ENCODE peak calls at places on chromosomes 11 and 22, in five cellular contexts. One of them, this sample, is unnamed.

GRCh38 chr11:662689-663274 is 25.7 kb downstream of the DRD4 start:
- DNase-seq in brain microvascular endothelial cell: peak
- DNase-seq in MM.1S: peak
- DNase-seq in astrocyte: peak
- DNase-seq in HFF-Myc: peak
- DNase-seq in this sample: no peak

GRCh38 chr22:28171713-28172112 is 252.7 kb upstream of the PITPNB start:
- DNase-seq in brain microvascular endothelial cell: no peak
- DNase-seq in MM.1S: no peak
- DNase-seq in astrocyte: no peak
- DNase-seq in HFF-Myc: no peak
- DNase-seq in this sample: no peak

GRCh38 chr11:113876798-113877672 is 1.7 kb upstream of the USP28 start:
- DNase-seq in brain microvascular endothelial cell: no peak
- DNase-seq in MM.1S: no peak
- DNase-seq in astrocyte: no peak
- DNase-seq in HFF-Myc: no peak
- DNase-seq in this sample: no peak

GRCh38 chr11:70883973-70884688 is 368.2 kb downstream of the SHANK2 start:
- DNase-seq in brain microvascular endothelial cell: no peak
- DNase-seq in MM.1S: no peak
- DNase-seq in astrocyte: no peak
- DNase-seq in HFF-Myc: no peak
- DNase-seq in this sample: no peak

GRCh38 chr11:65295571-65296338 is 18.9 kb upstream of the CDC42EP2 start:
- DNase-seq in brain microvascular endothelial cell: no peak
- DNase-seq in MM.1S: no peak
- DNase-seq in astrocyte: no peak
- DNase-seq in HFF-Myc: no peak
- DNase-seq in this sample: no peak

GRCh38 chr11:123052884-123053721 is 8.8 kb downstream of the HSPA8 start:
- DNase-seq in brain microvascular endothelial cell: no peak
- DNase-seq in MM.1S: no peak
- DNase-seq in astrocyte: no peak
- DNase-seq in HFF-Myc: no peak
- DNase-seq in this sample: no peak

GRCh38 chr11:63813563-63814382 is 517 bp downstream of the SPINDOC start:
- DNase-seq in brain microvascular endothelial cell: peak
- DNase-seq in MM.1S: peak
- DNase-seq in astrocyte: peak
- DNase-seq in HFF-Myc: no peak
- DNase-seq in this sample: peak

GRCh38 chr11:113664069-113664980 is 41.8 kb downstream of the TMPRSS5 start:
- DNase-seq in brain microvascular endothelial cell: peak
- DNase-seq in MM.1S: no peak
- DNase-seq in astrocyte: peak
- DNase-seq in HFF-Myc: peak
- DNase-seq in this sample: no peak

GRCh38 chr22:39289445-39290247 is 29.8 kb downstream of the RPL3 start:
- DNase-seq in brain microvascular endothelial cell: no peak
- DNase-seq in MM.1S: no peak
- DNase-seq in astrocyte: no peak
- DNase-seq in HFF-Myc: no peak
- DNase-seq in this sample: no peak

GRCh38 chr11:58608331-58608730 is 14.1 kb upstream of the CNTF start:
- DNase-seq in brain microvascular endothelial cell: no peak
- DNase-seq in MM.1S: no peak
- DNase-seq in astrocyte: no peak
- DNase-seq in HFF-Myc: no peak
- DNase-seq in this sample: no peak

GRCh38 chr11:123235117-123235686 is 40.2 kb upstream of the CLMP start:
- DNase-seq in brain microvascular endothelial cell: no peak
- DNase-seq in MM.1S: no peak
- DNase-seq in astrocyte: no peak
- DNase-seq in HFF-Myc: no peak
- DNase-seq in this sample: peak

GRCh38 chr11:78941226-78941851 is 366.7 kb upstream of the NARS2 start:
- DNase-seq in brain microvascular endothelial cell: no peak
- DNase-seq in MM.1S: peak
- DNase-seq in astrocyte: no peak
- DNase-seq in HFF-Myc: no peak
- DNase-seq in this sample: no peak

GRCh38 chr11:118068206-118068944 is 8.5 kb upstream of the TMPRSS4 start:
- DNase-seq in brain microvascular endothelial cell: no peak
- DNase-seq in MM.1S: no peak
- DNase-seq in astrocyte: no peak
- DNase-seq in HFF-Myc: no peak
- DNase-seq in this sample: no peak

GRCh38 chr11:113875414-113876073 is at the start of gene USP28:
- DNase-seq in brain microvascular endothelial cell: peak
- DNase-seq in MM.1S: peak
- DNase-seq in astrocyte: peak
- DNase-seq in HFF-Myc: peak
- DNase-seq in this sample: peak

GRCh38 chr22:25745341-25746011 is 3.5 kb downstream of the MYO18B start:
- DNase-seq in brain microvascular endothelial cell: peak
- DNase-seq in MM.1S: no peak
- DNase-seq in astrocyte: peak
- DNase-seq in HFF-Myc: no peak
- DNase-seq in this sample: no peak

GRCh38 chr11:21582791-21583190 is 610.1 kb upstream of the ANO5 start:
- DNase-seq in brain microvascular endothelial cell: no peak
- DNase-seq in MM.1S: peak
- DNase-seq in astrocyte: no peak
- DNase-seq in HFF-Myc: no peak
- DNase-seq in this sample: no peak

GRCh38 chr22:29815580-29815979 is 22.5 kb downstream of the ASCC2 start:
- DNase-seq in brain microvascular endothelial cell: no peak
- DNase-seq in MM.1S: no peak
- DNase-seq in astrocyte: no peak
- DNase-seq in HFF-Myc: no peak
- DNase-seq in this sample: no peak

GRCh38 chr22:37496651-37497599 is 10.7 kb upstream of the MFNG start:
- DNase-seq in brain microvascular endothelial cell: peak
- DNase-seq in MM.1S: no peak
- DNase-seq in astrocyte: peak
- DNase-seq in HFF-Myc: peak
- DNase-seq in this sample: no peak

GRCh38 chr11:46265764-46266163 is 11.7 kb upstream of the CREB3L1 start:
- DNase-seq in brain microvascular endothelial cell: no peak
- DNase-seq in MM.1S: no peak
- DNase-seq in astrocyte: no peak
- DNase-seq in HFF-Myc: no peak
- DNase-seq in this sample: no peak

GRCh38 chr11:28760676-28761390 is 652.6 kb downstream of the METTL15 start:
- DNase-seq in brain microvascular endothelial cell: peak
- DNase-seq in MM.1S: no peak
- DNase-seq in astrocyte: peak
- DNase-seq in HFF-Myc: no peak
- DNase-seq in this sample: no peak

GRCh38 chr11:1653541-1654387 is 24.2 kb downstream of the KRTAP5-5 start:
- DNase-seq in brain microvascular endothelial cell: no peak
- DNase-seq in MM.1S: no peak
- DNase-seq in astrocyte: no peak
- DNase-seq in HFF-Myc: no peak
- DNase-seq in this sample: no peak

GRCh38 chr11:67020949-67021348 is 2.0 kb upstream of the SYT12 start:
- DNase-seq in brain microvascular endothelial cell: no peak
- DNase-seq in MM.1S: no peak
- DNase-seq in astrocyte: no peak
- DNase-seq in HFF-Myc: no peak
- DNase-seq in this sample: no peak
- H3K4me3 ChIP-seq in brain microvascular endothelial cell: no peak
- H3K4me3 ChIP-seq in MM.1S: no peak
- H3K4me3 ChIP-seq in astrocyte: no peak
- H3K4me3 ChIP-seq in HFF-Myc: no peak
- H3K4me3 ChIP-seq in this sample: no peak

DNA sequence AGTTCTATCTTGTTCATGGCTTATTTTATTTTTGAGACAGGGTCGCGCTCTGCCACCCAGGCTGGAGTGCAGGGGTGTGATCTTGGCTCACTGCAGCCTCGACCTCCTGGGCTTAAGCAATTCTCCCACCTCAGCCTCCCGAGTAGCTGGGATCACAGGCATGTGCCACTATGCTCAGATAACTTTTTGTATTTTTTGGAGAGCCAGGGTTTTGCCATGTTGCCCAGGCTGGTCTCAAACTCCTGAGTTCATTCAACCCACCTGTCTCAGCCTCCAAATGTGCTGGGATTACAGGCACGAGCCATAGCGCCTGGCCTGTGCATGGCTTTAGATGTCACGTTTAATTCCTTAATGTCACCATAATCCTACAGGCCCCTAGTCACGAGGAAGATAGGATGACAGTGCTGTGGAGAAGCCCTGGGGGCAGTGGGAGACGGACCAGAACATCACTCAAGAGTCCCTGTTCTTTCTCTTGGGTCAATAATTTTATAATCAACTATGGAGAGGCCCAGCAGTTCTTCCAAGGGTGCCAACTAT is 99.5 kb downstream of the RDX start:
- DNase-seq in brain microvascular endothelial cell: no peak
- DNase-seq in MM.1S: no peak
- DNase-seq in astrocyte: no peak
- DNase-seq in HFF-Myc: no peak
- DNase-seq in this sample: no peak
- TF ChIP-seq CTCF in brain microvascular endothelial cell: no peak
- TF ChIP-seq CTCF in MM.1S: no peak
- TF ChIP-seq CTCF in astrocyte: no peak
- TF ChIP-seq CTCF in HFF-Myc: no peak
- TF ChIP-seq CTCF in this sample: no peak

DNA sequence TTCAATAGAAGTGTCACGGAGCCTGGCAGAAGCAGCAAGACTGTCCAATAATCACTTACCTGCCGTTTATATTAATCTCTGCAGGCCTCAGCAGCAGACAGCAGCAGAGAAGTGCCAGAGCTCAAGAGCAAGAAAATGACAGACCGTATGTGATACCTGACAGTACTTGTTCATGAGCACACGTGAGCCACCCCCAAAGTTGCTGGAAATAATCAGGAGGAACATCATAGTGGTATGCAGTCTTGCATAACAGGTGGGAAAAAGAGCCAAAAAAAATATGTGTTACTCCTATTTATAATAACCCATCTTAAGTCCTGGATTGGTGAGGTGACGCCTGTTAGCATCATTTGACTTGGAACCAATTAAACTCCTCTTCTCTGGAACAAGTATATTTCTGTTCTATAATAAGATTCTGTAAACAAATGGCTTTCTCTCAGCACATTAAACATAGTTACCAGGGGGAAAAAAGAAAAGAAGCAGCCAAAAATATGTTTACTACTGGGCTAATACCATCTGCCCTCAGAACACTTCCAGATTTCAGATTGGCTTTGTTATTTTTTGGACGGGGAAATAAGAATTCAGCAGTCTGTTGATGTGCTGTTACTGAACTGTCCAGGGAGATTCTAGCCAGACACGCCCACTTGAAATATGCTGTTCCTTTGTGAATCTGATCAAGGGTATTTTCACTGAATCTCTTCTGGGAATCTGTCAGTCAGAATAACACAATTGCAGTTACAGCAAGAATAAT is 7.9 kb upstream of the SLN start:
- DNase-seq in brain microvascular endothelial cell: no peak
- DNase-seq in MM.1S: no peak
- DNase-seq in astrocyte: no peak
- DNase-seq in HFF-Myc: no peak
- DNase-seq in this sample: no peak
- H3K4me3 ChIP-seq in brain microvascular endothelial cell: no peak
- H3K4me3 ChIP-seq in MM.1S: no peak
- H3K4me3 ChIP-seq in astrocyte: no peak
- H3K4me3 ChIP-seq in HFF-Myc: no peak
- H3K4me3 ChIP-seq in this sample: no peak

DNA sequence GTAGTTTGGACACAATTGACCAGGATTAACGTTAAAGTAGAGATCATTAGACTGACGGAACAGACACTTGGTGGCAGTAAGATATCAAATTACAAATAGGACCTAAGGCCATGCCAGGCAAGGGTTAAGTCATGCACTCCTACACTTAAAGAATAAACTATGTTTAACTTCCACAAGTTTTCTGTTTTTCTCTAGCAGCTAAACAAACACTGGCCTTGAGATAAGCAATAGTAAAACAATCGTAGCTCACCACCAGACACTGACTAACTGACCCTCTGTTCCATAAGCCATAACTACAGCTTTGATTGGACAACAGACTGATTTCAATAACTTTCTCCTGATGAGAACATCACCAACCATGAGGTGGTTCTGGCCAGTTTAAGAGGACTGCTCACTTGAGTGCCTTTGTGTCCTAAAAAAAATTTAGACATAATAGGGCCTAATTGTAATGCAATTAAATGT is 2.0 kb upstream of the CEP126 start:
- DNase-seq in brain microvascular endothelial cell: peak
- DNase-seq in MM.1S: no peak
- DNase-seq in astrocyte: peak
- DNase-seq in HFF-Myc: no peak
- DNase-seq in this sample: no peak
- TF ChIP-seq CTCF in brain microvascular endothelial cell: no peak
- TF ChIP-seq CTCF in MM.1S: no peak
- TF ChIP-seq CTCF in astrocyte: no peak
- TF ChIP-seq CTCF in HFF-Myc: no peak
- TF ChIP-seq CTCF in this sample: no peak

DNA sequence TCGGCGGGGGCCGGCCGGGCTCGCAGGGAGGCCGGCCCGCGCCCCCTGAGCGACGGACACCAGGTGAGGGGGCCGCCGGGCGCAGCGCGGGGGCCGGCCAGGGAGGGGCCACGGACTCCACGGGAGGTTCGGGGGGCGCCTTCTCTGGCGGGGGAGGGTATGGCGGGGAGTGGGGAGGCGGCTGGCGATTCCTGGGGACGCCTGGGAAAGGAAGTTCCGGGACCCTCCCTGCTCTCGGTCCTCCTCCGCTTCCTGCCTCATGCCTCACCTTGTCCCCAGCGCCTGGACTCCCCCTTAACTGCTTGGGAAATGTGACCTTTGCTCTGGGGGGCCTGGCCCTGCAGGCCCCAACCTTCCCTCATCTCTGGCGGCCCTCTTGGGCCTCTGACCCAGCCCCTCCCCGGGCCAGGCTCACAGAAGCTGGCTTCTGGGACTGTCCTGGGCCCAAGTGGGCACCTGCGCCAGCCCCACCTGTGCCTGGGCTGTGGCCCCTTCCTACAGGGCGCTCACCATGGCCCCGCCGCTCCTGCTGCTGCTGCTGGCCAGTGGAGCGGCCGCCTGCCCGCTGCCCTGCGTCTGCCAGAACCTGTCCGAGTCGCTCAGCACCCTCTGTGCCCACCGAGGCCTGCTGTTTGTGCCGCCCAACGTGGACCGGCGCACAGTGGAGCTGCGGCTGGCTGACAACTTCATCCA is 516 bp downstream of the LRFN4 start:
- DNase-seq in brain microvascular endothelial cell: no peak
- DNase-seq in MM.1S: no peak
- DNase-seq in astrocyte: no peak
- DNase-seq in HFF-Myc: no peak
- DNase-seq in this sample: no peak
- H3K4me3 ChIP-seq in brain microvascular endothelial cell: peak
- H3K4me3 ChIP-seq in MM.1S: no peak
- H3K4me3 ChIP-seq in astrocyte: peak
- H3K4me3 ChIP-seq in HFF-Myc: peak
- H3K4me3 ChIP-seq in this sample: no peak